ENCODE peak calls at places on chromosomes 3 and 15, in ten cellular contexts. One of them, this sample, is unnamed. For H3K4me1, the result is how much of the 10 kb centered on the place peaks cover.

GRCh38 chr15:35697549-35698299 is 151.8 kb upstream of the DPH6 start:
- DNase-seq in naive thymus-derived CD4-positive, alpha-beta T cell: no peak
- DNase-seq in CD8-positive, alpha-beta T cell: no peak
- DNase-seq in astrocyte: peak
- DNase-seq in fibroblast of lung: peak
- DNase-seq in RWPE2: no peak
- DNase-seq in small intestine: peak
- DNase-seq in psoas muscle: no peak
- DNase-seq in SK-N-SH: no peak
- DNase-seq in lung: no peak
- DNase-seq in this sample: no peak

GRCh38 chr3:138334608-138335007 is 5.0 kb upstream of the NME9 start:
- DNase-seq in naive thymus-derived CD4-positive, alpha-beta T cell: no peak
- DNase-seq in CD8-positive, alpha-beta T cell: no peak
- DNase-seq in astrocyte: no peak
- DNase-seq in fibroblast of lung: no peak
- DNase-seq in RWPE2: no peak
- DNase-seq in small intestine: no peak
- DNase-seq in psoas muscle: no peak
- DNase-seq in SK-N-SH: no peak
- DNase-seq in lung: no peak
- DNase-seq in this sample: no peak

GRCh38 chr3:194472290-194472920 is 14.4 kb downstream of the ATP13A3 start:
- DNase-seq in naive thymus-derived CD4-positive, alpha-beta T cell: peak
- DNase-seq in CD8-positive, alpha-beta T cell: no peak
- DNase-seq in astrocyte: peak
- DNase-seq in fibroblast of lung: peak
- DNase-seq in RWPE2: no peak
- DNase-seq in small intestine: peak
- DNase-seq in psoas muscle: no peak
- DNase-seq in SK-N-SH: peak
- DNase-seq in lung: no peak
- DNase-seq in this sample: no peak

GRCh38 chr15:45628136-45628535 is 6.7 kb upstream of the SQOR start:
- DNase-seq in naive thymus-derived CD4-positive, alpha-beta T cell: no peak
- DNase-seq in CD8-positive, alpha-beta T cell: no peak
- DNase-seq in astrocyte: no peak
- DNase-seq in fibroblast of lung: no peak
- DNase-seq in RWPE2: no peak
- DNase-seq in small intestine: no peak
- DNase-seq in psoas muscle: no peak
- DNase-seq in SK-N-SH: no peak
- DNase-seq in lung: no peak
- DNase-seq in this sample: no peak

GRCh38 chr15:92053727-92054316 is 200.3 kb downstream of the SLCO3A1 start:
- DNase-seq in naive thymus-derived CD4-positive, alpha-beta T cell: no peak
- DNase-seq in CD8-positive, alpha-beta T cell: no peak
- DNase-seq in astrocyte: no peak
- DNase-seq in fibroblast of lung: no peak
- DNase-seq in RWPE2: no peak
- DNase-seq in small intestine: no peak
- DNase-seq in psoas muscle: no peak
- DNase-seq in SK-N-SH: no peak
- DNase-seq in lung: no peak
- DNase-seq in this sample: no peak

GRCh38 chr3:24023249-24023648 is 78.2 kb downstream of the NR1D2 start:
- DNase-seq in naive thymus-derived CD4-positive, alpha-beta T cell: no peak
- DNase-seq in CD8-positive, alpha-beta T cell: no peak
- DNase-seq in astrocyte: no peak
- DNase-seq in fibroblast of lung: no peak
- DNase-seq in RWPE2: no peak
- DNase-seq in small intestine: no peak
- DNase-seq in psoas muscle: no peak
- DNase-seq in SK-N-SH: no peak
- DNase-seq in lung: no peak
- DNase-seq in this sample: no peak

GRCh38 chr3:19886404-19886803 is 47.6 kb downstream of the EFHB start:
- DNase-seq in naive thymus-derived CD4-positive, alpha-beta T cell: no peak
- DNase-seq in CD8-positive, alpha-beta T cell: no peak
- DNase-seq in astrocyte: no peak
- DNase-seq in fibroblast of lung: no peak
- DNase-seq in RWPE2: no peak
- DNase-seq in small intestine: no peak
- DNase-seq in psoas muscle: no peak
- DNase-seq in SK-N-SH: no peak
- DNase-seq in lung: no peak
- DNase-seq in this sample: no peak

GRCh38 chr3:18635215-18635614 is 210.1 kb upstream of the SATB1 start:
- DNase-seq in naive thymus-derived CD4-positive, alpha-beta T cell: no peak
- DNase-seq in CD8-positive, alpha-beta T cell: no peak
- DNase-seq in astrocyte: no peak
- DNase-seq in fibroblast of lung: no peak
- DNase-seq in RWPE2: no peak
- DNase-seq in small intestine: no peak
- DNase-seq in psoas muscle: no peak
- DNase-seq in SK-N-SH: no peak
- DNase-seq in lung: no peak
- DNase-seq in this sample: no peak

GRCh38 chr15:92614791-92615785 is 40.5 kb downstream of the FAM174B start:
- DNase-seq in naive thymus-derived CD4-positive, alpha-beta T cell: no peak
- DNase-seq in CD8-positive, alpha-beta T cell: no peak
- DNase-seq in astrocyte: no peak
- DNase-seq in fibroblast of lung: no peak
- DNase-seq in RWPE2: peak
- DNase-seq in small intestine: no peak
- DNase-seq in psoas muscle: no peak
- DNase-seq in SK-N-SH: no peak
- DNase-seq in lung: no peak
- DNase-seq in this sample: no peak

GRCh38 chr3:178028933-178029332 is 507.3 kb upstream of the KCNMB2 start:
- DNase-seq in naive thymus-derived CD4-positive, alpha-beta T cell: no peak
- DNase-seq in CD8-positive, alpha-beta T cell: no peak
- DNase-seq in astrocyte: no peak
- DNase-seq in fibroblast of lung: no peak
- DNase-seq in RWPE2: no peak
- DNase-seq in small intestine: no peak
- DNase-seq in psoas muscle: no peak
- DNase-seq in SK-N-SH: no peak
- DNase-seq in lung: no peak
- DNase-seq in this sample: no peak

GRCh38 chr15:44029003-44029402 is 166.1 kb downstream of the FRMD5 start:
- DNase-seq in naive thymus-derived CD4-positive, alpha-beta T cell: no peak
- DNase-seq in CD8-positive, alpha-beta T cell: no peak
- DNase-seq in astrocyte: no peak
- DNase-seq in fibroblast of lung: peak
- DNase-seq in RWPE2: no peak
- DNase-seq in small intestine: no peak
- DNase-seq in psoas muscle: no peak
- DNase-seq in SK-N-SH: no peak
- DNase-seq in lung: no peak
- DNase-seq in this sample: no peak

GRCh38 chr3:55532806-55533205 is 45.7 kb upstream of the WNT5A start:
- DNase-seq in naive thymus-derived CD4-positive, alpha-beta T cell: no peak
- DNase-seq in CD8-positive, alpha-beta T cell: no peak
- DNase-seq in astrocyte: no peak
- DNase-seq in fibroblast of lung: no peak
- DNase-seq in RWPE2: no peak
- DNase-seq in small intestine: no peak
- DNase-seq in psoas muscle: no peak
- DNase-seq in SK-N-SH: no peak
- DNase-seq in lung: no peak
- DNase-seq in this sample: no peak

GRCh38 chr3:119613872-119614271 is 16.2 kb downstream of the PLA1A start:
- DNase-seq in naive thymus-derived CD4-positive, alpha-beta T cell: no peak
- DNase-seq in CD8-positive, alpha-beta T cell: no peak
- DNase-seq in astrocyte: no peak
- DNase-seq in fibroblast of lung: no peak
- DNase-seq in RWPE2: no peak
- DNase-seq in small intestine: no peak
- DNase-seq in psoas muscle: no peak
- DNase-seq in SK-N-SH: no peak
- DNase-seq in lung: no peak
- DNase-seq in this sample: no peak

GRCh38 chr3:120080836-120081235 is 13.4 kb downstream of the GSK3B start:
- DNase-seq in naive thymus-derived CD4-positive, alpha-beta T cell: no peak
- DNase-seq in CD8-positive, alpha-beta T cell: no peak
- DNase-seq in astrocyte: no peak
- DNase-seq in fibroblast of lung: no peak
- DNase-seq in RWPE2: no peak
- DNase-seq in small intestine: no peak
- DNase-seq in psoas muscle: no peak
- DNase-seq in SK-N-SH: no peak
- DNase-seq in lung: no peak
- DNase-seq in this sample: no peak

GRCh38 chr15:66006986-66007385 is 137.7 kb downstream of the RAB11A start:
- DNase-seq in naive thymus-derived CD4-positive, alpha-beta T cell: no peak
- DNase-seq in CD8-positive, alpha-beta T cell: no peak
- DNase-seq in astrocyte: peak
- DNase-seq in fibroblast of lung: peak
- DNase-seq in RWPE2: peak
- DNase-seq in small intestine: no peak
- DNase-seq in psoas muscle: no peak
- DNase-seq in SK-N-SH: no peak
- DNase-seq in lung: no peak
- DNase-seq in this sample: no peak

GRCh38 chr15:51737538-51738305 is at the start of gene LYSMD2:
- DNase-seq in naive thymus-derived CD4-positive, alpha-beta T cell: peak
- DNase-seq in CD8-positive, alpha-beta T cell: peak
- DNase-seq in astrocyte: no peak
- DNase-seq in fibroblast of lung: peak
- DNase-seq in RWPE2: peak
- DNase-seq in small intestine: peak
- DNase-seq in psoas muscle: peak
- DNase-seq in SK-N-SH: peak
- DNase-seq in lung: peak
- DNase-seq in this sample: peak

GRCh38 chr3:62451211-62451892 is 78.0 kb upstream of the FEZF2 start:
- DNase-seq in naive thymus-derived CD4-positive, alpha-beta T cell: no peak
- DNase-seq in CD8-positive, alpha-beta T cell: no peak
- DNase-seq in astrocyte: no peak
- DNase-seq in fibroblast of lung: no peak
- DNase-seq in RWPE2: no peak
- DNase-seq in small intestine: no peak
- DNase-seq in psoas muscle: no peak
- DNase-seq in SK-N-SH: no peak
- DNase-seq in lung: no peak
- DNase-seq in this sample: no peak

GRCh38 chr3:137695351-137695750 is 68.8 kb upstream of the SOX14 start:
- DNase-seq in naive thymus-derived CD4-positive, alpha-beta T cell: no peak
- DNase-seq in CD8-positive, alpha-beta T cell: no peak
- DNase-seq in astrocyte: no peak
- DNase-seq in fibroblast of lung: no peak
- DNase-seq in RWPE2: no peak
- DNase-seq in small intestine: no peak
- DNase-seq in psoas muscle: no peak
- DNase-seq in SK-N-SH: no peak
- DNase-seq in lung: no peak
- DNase-seq in this sample: no peak

GRCh38 chr3:101762041-101762646 is 16.9 kb upstream of the NXPE3 start:
- DNase-seq in naive thymus-derived CD4-positive, alpha-beta T cell: no peak
- DNase-seq in CD8-positive, alpha-beta T cell: no peak
- DNase-seq in astrocyte: no peak
- DNase-seq in fibroblast of lung: no peak
- DNase-seq in RWPE2: no peak
- DNase-seq in small intestine: no peak
- DNase-seq in psoas muscle: no peak
- DNase-seq in SK-N-SH: no peak
- DNase-seq in lung: no peak
- DNase-seq in this sample: no peak
- H3K27ac ChIP-seq in naive thymus-derived CD4-positive, alpha-beta T cell: no peak
- H3K27ac ChIP-seq in CD8-positive, alpha-beta T cell: no peak
- H3K27ac ChIP-seq in astrocyte: no peak
- H3K27ac ChIP-seq in fibroblast of lung: no peak
- H3K27ac ChIP-seq in RWPE2: peak
- H3K27ac ChIP-seq in small intestine: no peak
- H3K27ac ChIP-seq in psoas muscle: no peak
- H3K27ac ChIP-seq in SK-N-SH: no peak
- H3K27ac ChIP-seq in lung: no peak
- H3K27ac ChIP-seq in this sample: no peak

DNA sequence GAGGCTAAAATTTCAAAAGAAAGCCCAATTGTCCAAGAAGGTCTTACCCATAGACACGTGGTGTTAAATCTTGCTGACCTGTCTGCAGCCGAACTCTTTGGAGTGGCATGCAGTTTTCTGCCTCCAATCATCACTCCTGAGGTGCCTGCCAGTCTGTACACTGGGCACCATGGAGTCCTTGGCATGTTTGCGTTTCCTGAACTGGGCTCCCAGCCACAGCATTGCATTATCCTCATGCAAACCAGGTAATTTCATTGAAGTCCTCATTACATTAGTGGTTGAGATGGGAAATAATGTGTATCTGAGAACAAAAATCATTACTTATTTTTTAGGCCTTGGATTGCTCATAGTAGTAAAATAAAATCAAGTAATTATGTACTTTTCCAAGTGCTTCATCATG is 152.3 kb downstream of the AKAP13 start:
- DNase-seq in naive thymus-derived CD4-positive, alpha-beta T cell: no peak
- DNase-seq in CD8-positive, alpha-beta T cell: no peak
- DNase-seq in astrocyte: no peak
- DNase-seq in fibroblast of lung: no peak
- DNase-seq in RWPE2: no peak
- DNase-seq in small intestine: no peak
- DNase-seq in psoas muscle: no peak
- DNase-seq in SK-N-SH: no peak
- DNase-seq in lung: peak
- DNase-seq in this sample: no peak
- H3K4me1 ChIP-seq in naive thymus-derived CD4-positive, alpha-beta T cell: under half
- H3K4me1 ChIP-seq in CD8-positive, alpha-beta T cell: under half
- H3K4me1 ChIP-seq in astrocyte: under half
- H3K4me1 ChIP-seq in fibroblast of lung: under half
- H3K4me1 ChIP-seq in RWPE2: under half
- H3K4me1 ChIP-seq in small intestine: under half
- H3K4me1 ChIP-seq in psoas muscle: under half
- H3K4me1 ChIP-seq in SK-N-SH: under half
- H3K4me1 ChIP-seq in lung: under half
- H3K4me1 ChIP-seq in this sample: under half

GRCh38 chr3:52824037-52824436 is 6.4 kb downstream of the ITIH4 start:
- DNase-seq in naive thymus-derived CD4-positive, alpha-beta T cell: no peak
- DNase-seq in CD8-positive, alpha-beta T cell: no peak
- DNase-seq in astrocyte: no peak
- DNase-seq in fibroblast of lung: no peak
- DNase-seq in RWPE2: no peak
- DNase-seq in small intestine: no peak
- DNase-seq in psoas muscle: no peak
- DNase-seq in SK-N-SH: no peak
- DNase-seq in lung: no peak
- DNase-seq in this sample: no peak
- H3K4me3 ChIP-seq in naive thymus-derived CD4-positive, alpha-beta T cell: no peak
- H3K4me3 ChIP-seq in CD8-positive, alpha-beta T cell: no peak
- H3K4me3 ChIP-seq in astrocyte: no peak
- H3K4me3 ChIP-seq in fibroblast of lung: no peak
- H3K4me3 ChIP-seq in RWPE2: no peak
- H3K4me3 ChIP-seq in small intestine: no peak
- H3K4me3 ChIP-seq in psoas muscle: no peak
- H3K4me3 ChIP-seq in SK-N-SH: no peak
- H3K4me3 ChIP-seq in lung: no peak
- H3K4me3 ChIP-seq in this sample: no peak

DNA sequence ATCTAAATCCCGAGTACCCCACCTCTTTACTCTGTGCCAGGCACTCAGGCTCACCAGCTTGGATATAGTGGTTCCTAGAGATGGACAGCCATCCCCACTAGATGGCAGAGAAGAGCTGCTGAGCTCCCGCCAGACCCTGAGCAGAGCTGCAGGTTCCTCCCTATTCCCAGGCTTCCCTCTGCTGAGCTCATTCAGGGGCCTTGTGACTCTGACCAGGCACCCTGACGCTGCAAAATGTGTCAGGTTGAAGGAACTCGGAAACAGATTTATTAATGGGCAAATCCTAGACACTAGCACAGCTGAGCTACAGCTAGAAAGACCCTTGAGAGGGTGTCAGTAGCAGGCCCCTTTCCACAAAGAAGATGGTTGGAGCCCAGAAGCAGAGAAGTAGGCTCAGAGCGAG is 38.2 kb upstream of the RHO start:
- DNase-seq in naive thymus-derived CD4-positive, alpha-beta T cell: peak
- DNase-seq in CD8-positive, alpha-beta T cell: peak
- DNase-seq in astrocyte: peak
- DNase-seq in fibroblast of lung: peak
- DNase-seq in RWPE2: no peak
- DNase-seq in small intestine: peak
- DNase-seq in psoas muscle: peak
- DNase-seq in SK-N-SH: peak
- DNase-seq in lung: peak
- DNase-seq in this sample: peak
- H3K27ac ChIP-seq in naive thymus-derived CD4-positive, alpha-beta T cell: no peak
- H3K27ac ChIP-seq in CD8-positive, alpha-beta T cell: no peak
- H3K27ac ChIP-seq in astrocyte: peak
- H3K27ac ChIP-seq in fibroblast of lung: peak
- H3K27ac ChIP-seq in RWPE2: no peak
- H3K27ac ChIP-seq in small intestine: no peak
- H3K27ac ChIP-seq in psoas muscle: peak
- H3K27ac ChIP-seq in SK-N-SH: peak
- H3K27ac ChIP-seq in lung: peak
- H3K27ac ChIP-seq in this sample: no peak